ENCODE peak calls at places on chromosome X, in eight cellular contexts. W is BJ; J is stimulated activated CD4-positive, alpha-beta T cell treated with anti-CD3 and anti-CD28 coated beads, Interleukin-4, amount 100 ng/mL, for 48 hours; K is nucleus accumbens; T is HTR-8/SVneo; I is CD4-positive, alpha-beta T cell; Z is left ventricle myocardium inferior; B is neural progenitor cell. V is an unnamed sample.

GRCh38 chrX:13901354-13901753 is 84.5 kb upstream of the GPM6B start:
- DNase-seq in W (no peak), J (no peak), K (no peak), T (no peak), I (no peak), Z (no peak), B (no peak), V (no peak)

GRCh38 chrX:102712967-102713677 is 874 bp downstream of the GPRASP2 start:
- DNase-seq in W (no peak), J (no peak), K (no peak), T (no peak), I (no peak), Z (peak; percentile 35), B (peak; percentile 33), V (peak; percentile 0)

GRCh38 chrX:143994206-143994605 is 110.3 kb downstream of the UBE2NL start:
- DNase-seq in W (no peak), J (no peak), K (no peak), T (no peak), I (no peak), Z (no peak), B (no peak), V (no peak)

GRCh38 chrX:129932792-129933321 is 26.9 kb downstream of the UTP14A start:
- DNase-seq in W (no peak), J (no peak), K (no peak), T (no peak), I (no peak), Z (peak; percentile 24), B (peak; percentile 62), V (no peak)

GRCh38 chrX:11755724-11756123 is 2.3 kb upstream of the MSL3 start:
- DNase-seq in W (no peak), J (no peak), K (no peak), T (no peak), I (no peak), Z (no peak), B (no peak), V (no peak)

GRCh38 chrX:27132851-27133250 is 330.3 kb downstream of the PPP4R3C start:
- DNase-seq in W (no peak), J (no peak), K (no peak), T (peak; percentile 10), I (no peak), Z (no peak), B (no peak), V (no peak)

GRCh38 chrX:15814811-15815210 is 24.5 kb downstream of the ZRSR2 start:
- DNase-seq in W (no peak), J (no peak), K (no peak), T (no peak), I (no peak), Z (no peak), B (no peak), V (no peak)

GRCh38 chrX:96568088-96568487 is 116.6 kb upstream of the DIAPH2 start:
- DNase-seq in W (no peak), J (no peak), K (no peak), T (no peak), I (no peak), Z (no peak), B (no peak), V (no peak)

GRCh38 chrX:153473126-153473525 is 2.8 kb upstream of the HAUS7 start:
- DNase-seq in W (no peak), J (no peak), K (no peak), T (no peak), I (no peak), Z (no peak), B (no peak), V (no peak)

GRCh38 chrX:9164535-9165425 is 130.9 kb upstream of the FAM9B start:
- DNase-seq in W (no peak), J (no peak), K (no peak), T (no peak), I (no peak), Z (no peak), B (no peak), V (no peak)

GRCh38 chrX:70482300-70482699 is 37.7 kb downstream of the DLG3 start:
- DNase-seq in W (no peak), J (no peak), K (no peak), T (no peak), I (no peak), Z (no peak), B (no peak), V (no peak)

GRCh38 chrX:40449956-40450701 is 130.6 kb upstream of the ATP6AP2 start:
- DNase-seq in W (no peak), J (no peak), K (no peak), T (no peak), I (no peak), Z (no peak), B (no peak), V (no peak)

GRCh38 chrX:34638116-34638515 is 19.0 kb downstream of the TMEM47 start:
- DNase-seq in W (no peak), J (no peak), K (no peak), T (no peak), I (no peak), Z (no peak), B (peak; percentile 51), V (no peak)

GRCh38 chrX:137651647-137652046 is 85.7 kb downstream of the ZIC3 start:
- DNase-seq in W (no peak), J (no peak), K (no peak), T (no peak), I (no peak), Z (no peak), B (no peak), V (no peak)

GRCh38 chrX:100931218-100931924 is 2.7 kb upstream of the XKRX start:
- DNase-seq in W (no peak), J (no peak), K (no peak), T (no peak), I (no peak), Z (no peak), B (no peak), V (no peak)

GRCh38 chrX:7261672-7262332 is 113.8 kb upstream of the PUDP start:
- DNase-seq in W (no peak), J (no peak), K (no peak), T (no peak), I (no peak), Z (no peak), B (no peak), V (no peak)

GRCh38 chrX:153684447-153685178 is 3.1 kb upstream of the SLC6A8 start:
- DNase-seq in W (no peak), J (no peak), K (no peak), T (no peak), I (no peak), Z (no peak), B (peak; percentile 94), V (no peak)

GRCh38 chrX:154409222-154409871 is at the start of gene DNASE1L1:
- DNase-seq in W (peak; percentile 42), J (no peak), K (no peak), T (peak; percentile 76), I (no peak), Z (peak; percentile 71), B (peak; percentile 82), V (no peak)

GRCh38 chrX:39484669-39485068 is 613.1 kb downstream of the BCOR start:
- DNase-seq in W (no peak), J (no peak), K (peak; percentile 15), T (no peak), I (no peak), Z (no peak), B (no peak), V (no peak)

GRCh38 chrX:28847423-28847822 is 260.2 kb downstream of the IL1RAPL1 start:
- DNase-seq in W (no peak), J (no peak), K (peak; percentile 55), T (no peak), I (no peak), Z (peak; percentile 25), B (no peak), V (no peak)

GRCh38 chrX:145405012-145405411 is 157.7 kb downstream of the SPANXN1 start:
- DNase-seq in W (no peak), J (no peak), K (no peak), T (peak; percentile 0), I (no peak), Z (no peak), B (peak; percentile 38), V (no peak)

GRCh38 chrX:41923257-41923924 is at the start of gene CASK:
- DNase-seq in W (peak; percentile 38), J (peak; percentile 74), K (peak; percentile 64), T (peak; percentile 85), I (peak; percentile 87), Z (peak; percentile 92), B (peak; percentile 96), V (peak; percentile 85)

GRCh38 chrX:135988245-135988644 is 3.0 kb downstream of the SLC9A6 start:
- DNase-seq in W (no peak), J (no peak), K (no peak), T (no peak), I (no peak), Z (no peak), B (no peak), V (no peak)

GRCh38 chrX:116194649-116195048 is 24.1 kb downstream of the AGTR2 start:
- DNase-seq in W (no peak), J (no peak), K (no peak), T (no peak), I (no peak), Z (no peak), B (no peak), V (no peak)

GRCh38 chrX:48904626-48905025 is 6.8 kb downstream of the SLC35A2 start:
- DNase-seq in W (no peak), J (no peak), K (no peak), T (no peak), I (no peak), Z (no peak), B (no peak), V (no peak)

GRCh38 chrX:65723706-65724105 is 56.3 kb downstream of the MSN start:
- DNase-seq in W (no peak), J (no peak), K (no peak), T (no peak), I (no peak), Z (no peak), B (no peak), V (no peak)

GRCh38 chrX:55907968-55908607 is 190.5 kb downstream of the RRAGB start:
- DNase-seq in W (no peak), J (peak; percentile 23), K (no peak), T (no peak), I (peak; percentile 38), Z (peak; percentile 33), B (peak; percentile 81), V (no peak)

GRCh38 chrX:45187731-45188130 is 12.9 kb downstream of the DIPK2B start:
- DNase-seq in W (no peak), J (no peak), K (no peak), T (no peak), I (no peak), Z (no peak), B (no peak), V (no peak)

GRCh38 chrX:150558424-150558823 is 10.0 kb upstream of the MTM1 start:
- DNase-seq in W (no peak), J (no peak), K (no peak), T (no peak), I (no peak), Z (no peak), B (peak; percentile 49), V (no peak)

GRCh38 chrX:136936183-136936549 is 55.6 kb upstream of the RBMX start:
- DNase-seq in W (no peak), J (no peak), K (no peak), T (no peak), I (no peak), Z (no peak), B (no peak), V (no peak)

GRCh38 chrX:42615161-42615563 is 162.8 kb downstream of the PPP1R2C start:
- DNase-seq in W (no peak), J (no peak), K (no peak), T (no peak), I (no peak), Z (no peak), B (peak; percentile 23), V (no peak)

GRCh38 chrX:84362184-84362838 is 139.9 kb downstream of the HDX start:
- DNase-seq in W (no peak), J (no peak), K (no peak), T (no peak), I (no peak), Z (no peak), B (no peak), V (no peak)

GRCh38 chrX:14598330-14598729 is 69.0 kb downstream of the GLRA2 start:
- DNase-seq in W (no peak), J (no peak), K (no peak), T (no peak), I (no peak), Z (no peak), B (no peak), V (no peak)

V was measured in effector CD8-positive, alpha-beta T cell.